ENCODE peak calls at places on chromosomes 13 and 19, in nine cellular contexts. P, Q, N, H, C, B, S, A and R are unnamed samples.

GRCh38 chr19:39506944-39507714 is 7.8 kb upstream of the SELENOV start:
- DNase-seq in P (no peak), Q (peak; percentile 59), N (peak; percentile 64), H (peak; percentile 49), C (no peak), B (peak; percentile 63), S (peak; percentile 80), A (no peak), R (peak; percentile 88)

GRCh38 chr13:109451726-109452125 is 334.7 kb downstream of the IRS2 start:
- DNase-seq in P (no peak), Q (no peak), N (no peak), H (no peak), C (no peak), B (no peak), S (no peak), A (no peak), R (no peak)

GRCh38 chr13:97780486-97780885 is 173.0 kb upstream of the IPO5 start:
- DNase-seq in P (no peak), Q (no peak), N (no peak), H (no peak), C (no peak), B (no peak), S (no peak), A (no peak), R (peak; percentile 73)

GRCh38 chr13:51607165-51607564 is 22.9 kb downstream of the WDFY2 start:
- DNase-seq in P (no peak), Q (no peak), N (no peak), H (no peak), C (no peak), B (no peak), S (no peak), A (no peak), R (no peak)

GRCh38 chr13:63351081-63351480 is 1935.4 kb upstream of the PCDH20 start:
- DNase-seq in P (no peak), Q (no peak), N (no peak), H (no peak), C (no peak), B (no peak), S (peak; percentile 4), A (no peak), R (no peak)

GRCh38 chr13:110663491-110663890 is 42.4 kb downstream of the CARS2 start:
- DNase-seq in P (no peak), Q (no peak), N (no peak), H (no peak), C (no peak), B (no peak), S (no peak), A (no peak), R (no peak)

GRCh38 chr13:46632171-46632570 is 79.2 kb downstream of the LRCH1 start:
- DNase-seq in P (no peak), Q (no peak), N (no peak), H (no peak), C (no peak), B (no peak), S (no peak), A (no peak), R (no peak)

GRCh38 chr13:110116072-110116487 is 190.9 kb downstream of the COL4A1 start:
- DNase-seq in P (peak; percentile 78), Q (no peak), N (peak; percentile 63), H (peak; percentile 77), C (no peak), B (peak; percentile 54), S (peak; percentile 76), A (no peak), R (peak; percentile 64)

GRCh38 chr19:18223860-18224524 is 2.2 kb downstream of the PDE4C start:
- DNase-seq in P (peak; percentile 75), Q (no peak), N (peak; percentile 38), H (peak; percentile 70), C (no peak), B (no peak), S (peak; percentile 19), A (peak; percentile 71), R (no peak)